ENCODE peak calls at places on chromosomes 12 and 14, in ten cellular contexts. D is left colon; E is stimulated activated CD4-positive, alpha-beta T cell treated with anti-CD3 and anti-CD28 coated beads, Interleukin-4, amount 100 ng/mL, for 24 hours; T is cardiac muscle cell; W is iris pigment epithelial cell; F is activated CD4-positive, alpha-beta T cell treated with anti-CD3 and anti-CD28 coated beads, Interleukin-2, amount 50 U/mL, for 48 hours; H is ovary; V is fibroblast of mammary gland; B is left cardiac atrium; A is lower leg skin. X is an unnamed sample.
A peak's percentile ranks its signal among the peaks of the same experiment; 100 is the strongest.

GRCh38 chr12:124852329-124852831 is 11.3 kb downstream of the SCARB1 start:
- DNase-seq in D (peak; percentile 76), E (no peak), T (peak; percentile 61), W (peak; percentile 83), F (no peak), H (peak; percentile 75), V (no peak), B (peak; percentile 67), A (no peak), X (no peak)

GRCh38 chr14:77478796-77479195 is 19.8 kb downstream of the ISM2 start:
- DNase-seq in D (no peak), E (no peak), T (no peak), W (no peak), F (no peak), H (no peak), V (no peak), B (no peak), A (no peak), X (no peak)

GRCh38 chr14:37590810-37591139 is 4.3 kb downstream of the FOXA1 start:
- DNase-seq in D (no peak), E (no peak), T (no peak), W (no peak), F (no peak), H (no peak), V (no peak), B (no peak), A (no peak), X (no peak)

GRCh38 chr14:81402123-81402495 is 2.0 kb upstream of the STON2 start:
- DNase-seq in D (no peak), E (no peak), T (peak; percentile 48), W (peak; percentile 42), F (no peak), H (no peak), V (peak; percentile 67), B (no peak), A (no peak), X (no peak)

GRCh38 chr14:30317729-30318128 is 241.2 kb upstream of the G2E3 start:
- DNase-seq in D (no peak), E (no peak), T (no peak), W (no peak), F (no peak), H (no peak), V (no peak), B (no peak), A (no peak), X (no peak)

GRCh38 chr14:91115986-91116385 is 2.1 kb downstream of the DGLUCY start:
- DNase-seq in D (no peak), E (no peak), T (no peak), W (peak; percentile 30), F (no peak), H (no peak), V (no peak), B (no peak), A (no peak), X (no peak)

GRCh38 chr14:77102154-77102553 is 4.1 kb downstream of the CIPC start:
- DNase-seq in D (no peak), E (no peak), T (no peak), W (no peak), F (no peak), H (no peak), V (no peak), B (no peak), A (no peak), X (no peak)

GRCh38 chr12:3150820-3151590 is 73.8 kb downstream of the TSPAN9 start:
- DNase-seq in D (no peak), E (no peak), T (peak; percentile 79), W (peak; percentile 50), F (no peak), H (no peak), V (peak; percentile 30), B (no peak), A (no peak), X (no peak)

GRCh38 chr14:39368261-39368959 is 63.8 kb downstream of the FBXO33 start:
- DNase-seq in D (peak; percentile 32), E (peak; percentile 17), T (peak; percentile 84), W (peak; percentile 75), F (peak; percentile 27), H (peak; percentile 70), V (peak; percentile 82), B (peak; percentile 37), A (no peak), X (no peak)

GRCh38 chr14:95513261-95513660 is 3.2 kb downstream of the SYNE3 start:
- DNase-seq in D (no peak), E (no peak), T (no peak), W (no peak), F (no peak), H (no peak), V (no peak), B (no peak), A (peak; percentile 63), X (no peak)

GRCh38 chr14:103894723-103895059 is 33.6 kb upstream of the TDRD9 start:
- DNase-seq in D (no peak), E (no peak), T (no peak), W (no peak), F (no peak), H (no peak), V (no peak), B (no peak), A (no peak), X (no peak)

GRCh38 chr12:131673519-131674265 is 37.2 kb upstream of the SFSWAP start:
- DNase-seq in D (no peak), E (no peak), T (peak; percentile 9), W (peak; percentile 44), F (no peak), H (no peak), V (peak; percentile 70), B (no peak), A (peak; percentile 40), X (no peak)

GRCh38 chr14:61645247-61645646 is 50.1 kb upstream of the HIF1A start:
- DNase-seq in D (no peak), E (no peak), T (no peak), W (no peak), F (no peak), H (no peak), V (no peak), B (no peak), A (no peak), X (no peak)

GRCh38 chr14:64232095-64232830 is 61.9 kb downstream of the ESR2 start:
- DNase-seq in D (no peak), E (peak; percentile 13), T (peak; percentile 82), W (peak; percentile 92), F (peak; percentile 23), H (no peak), V (peak; percentile 96), B (no peak), A (peak; percentile 46), X (no peak)

GRCh38 chr12:132182206-132182710 is 38.0 kb downstream of the NOC4L start:
- DNase-seq in D (no peak), E (no peak), T (no peak), W (no peak), F (no peak), H (no peak), V (no peak), B (no peak), A (no peak), X (no peak)

GRCh38 chr12:15540469-15540872 is 218.2 kb downstream of the PTPRO start:
- DNase-seq in D (no peak), E (no peak), T (peak; percentile 39), W (peak; percentile 43), F (no peak), H (no peak), V (peak; percentile 85), B (no peak), A (no peak), X (no peak)

GRCh38 chr12:121314441-121314840 is 17.9 kb upstream of the CAMKK2 start:
- DNase-seq in D (no peak), E (no peak), T (no peak), W (no peak), F (no peak), H (no peak), V (no peak), B (no peak), A (no peak), X (no peak)

GRCh38 chr12:70849265-70849960 is 71.1 kb downstream of the PTPRR start:
- DNase-seq in D (no peak), E (no peak), T (peak; percentile 90), W (peak; percentile 22), F (no peak), H (no peak), V (peak; percentile 62), B (no peak), A (no peak), X (no peak)